ENCODE peak calls at places on chromosomes 4 and X, in six cellular contexts. I, M, L, K, X and D are unnamed samples.

GRCh38 chrX:69019073-69019890 is 146.0 kb downstream of the PJA1 start:
- DNase-seq in I (no peak), M (no peak), L (no peak), K (no peak), X (no peak), D (no peak)

GRCh38 chr4:10079951-10080873 is 36.4 kb downstream of the WDR1 start:
- DNase-seq in I (no peak), M (no peak), L (no peak), K (no peak), X (peak), D (no peak)

GRCh38 chrX:10103023-10103422 is 53.8 kb upstream of the CLCN4 start:
- DNase-seq in I (no peak), M (no peak), L (peak), K (peak), X (no peak), D (peak)

GRCh38 chrX:50648151-50648550 is 165.8 kb downstream of the SHROOM4 start:
- DNase-seq in I (no peak), M (no peak), L (peak), K (no peak), X (no peak), D (peak)

GRCh38 chrX:13090261-13091110 is 46.1 kb upstream of the FAM9C start:
- DNase-seq in I (peak), M (no peak), L (no peak), K (no peak), X (no peak), D (no peak)

GRCh38 chr4:155342142-155342541 is 34.6 kb downstream of the MAP9 start:
- DNase-seq in I (no peak), M (no peak), L (peak), K (peak), X (no peak), D (peak)

GRCh38 chr4:187603093-187603395 is 392.5 kb upstream of the ZFP42 start:
- DNase-seq in I (no peak), M (no peak), L (peak), K (peak), X (no peak), D (peak)

GRCh38 chr4:184506527-184507121 is 32.3 kb upstream of the IRF2 start:
- DNase-seq in I (peak), M (peak), L (peak), K (no peak), X (no peak), D (no peak)

GRCh38 chr4:41819621-41820020 is 71.1 kb upstream of the PHOX2B start:
- DNase-seq in I (no peak), M (no peak), L (no peak), K (no peak), X (no peak), D (no peak)

GRCh38 chrX:19879181-19879580 is 8.2 kb downstream of the SH3KBP1 start:
- DNase-seq in I (no peak), M (no peak), L (no peak), K (no peak), X (no peak), D (no peak)

GRCh38 chrX:56857042-56857441 is 128.0 kb downstream of the NBDY start:
- DNase-seq in I (no peak), M (no peak), L (no peak), K (no peak), X (no peak), D (no peak)

GRCh38 chr4:174794706-174795105 is 34.3 kb downstream of the GLRA3 start:
- DNase-seq in I (no peak), M (no peak), L (no peak), K (no peak), X (no peak), D (no peak)

GRCh38 chrX:65587616-65588526 is 53.3 kb upstream of the LAS1L start:
- DNase-seq in I (no peak), M (no peak), L (peak), K (peak), X (no peak), D (peak)

GRCh38 chrX:41381685-41382084 is 47.7 kb downstream of the DDX3X start:
- DNase-seq in I (no peak), M (no peak), L (peak), K (peak), X (peak), D (peak)

GRCh38 chr4:93834371-93835066 is 6.0 kb downstream of the ATOH1 start:
- DNase-seq in I (no peak), M (no peak), L (no peak), K (no peak), X (no peak), D (no peak)

GRCh38 chr4:114488301-114488982 is 110.2 kb upstream of the UGT8 start:
- DNase-seq in I (no peak), M (no peak), L (no peak), K (no peak), X (no peak), D (peak)

GRCh38 chrX:13216139-13216538 is 103.7 kb downstream of the ATXN3L start:
- DNase-seq in I (no peak), M (no peak), L (peak), K (no peak), X (no peak), D (no peak)

GRCh38 chr4:78568640-78569261 is 17.2 kb downstream of the ANXA3 start:
- DNase-seq in I (no peak), M (no peak), L (peak), K (peak), X (peak), D (no peak)

GRCh38 chrX:119552508-119552907 is 12.7 kb downstream of the STEEP1 start:
- DNase-seq in I (no peak), M (no peak), L (peak), K (no peak), X (no peak), D (no peak)

GRCh38 chr4:58265734-58266133 is 1155.5 kb upstream of the IGFBP7 start:
- DNase-seq in I (no peak), M (no peak), L (no peak), K (no peak), X (no peak), D (no peak)

GRCh38 chrX:100376581-100376980 is 33.5 kb downstream of the PCDH19 start:
- DNase-seq in I (no peak), M (no peak), L (peak), K (no peak), X (no peak), D (no peak)

GRCh38 chr4:140019619-140020367 is 134.2 kb downstream of the MAML3 start:
- DNase-seq in I (no peak), M (no peak), L (no peak), K (no peak), X (peak), D (peak)

GRCh38 chr4:137545461-137545861 is 13.2 kb upstream of the PCDH18 start:
- DNase-seq in I (no peak), M (no peak), L (peak), K (peak), X (no peak), D (no peak)

GRCh38 chr4:58767598-58767997 is 1657.4 kb upstream of the IGFBP7 start:
- DNase-seq in I (no peak), M (no peak), L (no peak), K (no peak), X (no peak), D (no peak)

GRCh38 chrX:29295987-29296680 is 708.9 kb downstream of the IL1RAPL1 start:
- DNase-seq in I (no peak), M (no peak), L (peak), K (peak), X (no peak), D (no peak)

GRCh38 chr4:21476753-21477152 is 471.8 kb downstream of the KCNIP4 start:
- DNase-seq in I (no peak), M (no peak), L (peak), K (peak), X (peak), D (peak)

GRCh38 chrX:68648960-68649359 is 1.5 kb downstream of the STARD8 start:
- DNase-seq in I (no peak), M (no peak), L (no peak), K (no peak), X (no peak), D (peak)